ENCODE peak calls at places on chromosomes 5 and 9, in five cellular contexts. H, K, A, S and M are unnamed samples. For H3K4me1, the result is how much of the 10 kb centered on the place peaks cover.

GRCh38 chr5:175862131-175863012 is 9.0 kb upstream of the CPLX2 start:
- DNase-seq in H (no peak), K (no peak), A (no peak), S (no peak), M (no peak)

GRCh38 chr9:81035171-81035570 is 654.2 kb downstream of the TLE1 start:
- DNase-seq in H (no peak), K (no peak), A (no peak), S (peak), M (no peak)

GRCh38 chr5:158739941-158740340 is 359.8 kb downstream of the EBF1 start:
- DNase-seq in H (no peak), K (no peak), A (no peak), S (no peak), M (no peak)

GRCh38 chr5:180090769-180091546 is 19.4 kb upstream of the RNF130 start:
- DNase-seq in H (no peak), K (peak), A (peak), S (peak), M (no peak)

GRCh38 chr5:56962286-56962685 is 10.4 kb upstream of the MIER3 start:
- DNase-seq in H (no peak), K (no peak), A (no peak), S (peak), M (no peak)

GRCh38 chr9:121182976-121183375 is 18.7 kb downstream of the RAB14 start:
- DNase-seq in H (no peak), K (no peak), A (no peak), S (no peak), M (no peak)

GRCh38 chr9:17134396-17134842 is 421 bp upstream of the CNTLN start:
- DNase-seq in H (no peak), K (no peak), A (peak), S (peak), M (no peak)

GRCh38 chr5:18487928-18488480 is 853.7 kb downstream of the TAF11L14 start:
- DNase-seq in H (no peak), K (no peak), A (peak), S (peak), M (no peak)

GRCh38 chr5:34047147-34047546 is 4.1 kb upstream of the C1QTNF3 start:
- DNase-seq in H (no peak), K (no peak), A (no peak), S (no peak), M (no peak)

GRCh38 chr5:90551376-90551775 is 7.2 kb upstream of the ADGRV1 start:
- DNase-seq in H (no peak), K (no peak), A (no peak), S (no peak), M (no peak)

GRCh38 chr5:40627708-40628107 is 52.0 kb upstream of the PTGER4 start:
- DNase-seq in H (no peak), K (no peak), A (no peak), S (peak), M (no peak)

GRCh38 chr5:62778327-62779009 is 199.8 kb downstream of the LRRC70 start:
- DNase-seq in H (no peak), K (no peak), A (no peak), S (peak), M (no peak)

GRCh38 chr9:37033753-37034319 is at the start of gene PAX5:
- DNase-seq in H (no peak), K (no peak), A (no peak), S (no peak), M (no peak)

GRCh38 chr5:79133121-79133656 is 21.6 kb downstream of the BHMT start:
- DNase-seq in H (no peak), K (no peak), A (no peak), S (peak), M (no peak)

GRCh38 chr5:138944527-138945322 is 69.6 kb upstream of the LRRTM2 start:
- DNase-seq in H (no peak), K (no peak), A (peak), S (no peak), M (no peak)

GRCh38 chr9:114988962-114989599 is 58.7 kb upstream of the TNFSF8 start:
- DNase-seq in H (no peak), K (no peak), A (peak), S (peak), M (no peak)

GRCh38 chr9:37364751-37365360 is 57.6 kb upstream of the GRHPR start:
- DNase-seq in H (no peak), K (peak), A (no peak), S (no peak), M (no peak)

GRCh38 chr5:93278876-93279275 is 302.1 kb downstream of the NR2F1-AS1 start:
- DNase-seq in H (no peak), K (no peak), A (no peak), S (peak), M (no peak)

GRCh38 chr9:127181595-127182190 is 59.3 kb upstream of the ANGPTL2 start:
- DNase-seq in H (peak), K (peak), A (peak), S (no peak), M (no peak)

GRCh38 chr9:126423709-126424185 is 97.1 kb downstream of the MVB12B start:
- DNase-seq in H (no peak), K (no peak), A (no peak), S (no peak), M (no peak)

GRCh38 chr5:118558871-118559270 is 429.5 kb downstream of the DTWD2 start:
- DNase-seq in H (no peak), K (no peak), A (no peak), S (no peak), M (no peak)

GRCh38 chr5:148020247-148020646 is 43.5 kb upstream of the SPINK5 start:
- DNase-seq in H (no peak), K (no peak), A (no peak), S (no peak), M (no peak)

GRCh38 chr5:132489871-132490483 is 596 bp downstream of the IRF1 start:
- DNase-seq in H (peak), K (peak), A (peak), S (peak), M (no peak)

GRCh38 chr5:60445427-60445826 is 254.5 kb downstream of the DEPDC1B start:
- DNase-seq in H (no peak), K (no peak), A (no peak), S (no peak), M (no peak)

GRCh38 chr9:99356512-99356971 is 134.5 kb downstream of the SEC61B start:
- DNase-seq in H (no peak), K (peak), A (peak), S (no peak), M (no peak)

GRCh38 chr5:124661317-124662141 is 84.9 kb downstream of the ZNF608 start:
- DNase-seq in H (peak), K (no peak), A (peak), S (peak), M (no peak)

GRCh38 chr5:96297867-96298266 is 135.2 kb downstream of the PCSK1 start:
- DNase-seq in H (no peak), K (no peak), A (peak), S (peak), M (no peak)

GRCh38 chr9:100595391-100596199 is 17.7 kb downstream of the CAVIN4 start:
- DNase-seq in H (no peak), K (no peak), A (no peak), S (peak), M (no peak)

GRCh38 chr5:115379622-115380344 is 83.3 kb upstream of the CCDC112 start:
- DNase-seq in H (no peak), K (peak), A (peak), S (no peak), M (no peak)

GRCh38 chr5:95668728-95669127 is 14.1 kb downstream of the SPATA9 start:
- DNase-seq in H (no peak), K (no peak), A (no peak), S (peak), M (no peak)

GRCh38 chr5:170475269-170476000 is 28.4 kb upstream of the KCNIP1 start:
- DNase-seq in H (no peak), K (no peak), A (no peak), S (no peak), M (no peak)

GRCh38 chr5:33379757-33380156 is 61.0 kb upstream of the TARS1 start:
- DNase-seq in H (no peak), K (no peak), A (no peak), S (peak), M (no peak)

GRCh38 chr9:21616082-21616778 is 134.1 kb upstream of the IFNE start:
- DNase-seq in H (no peak), K (no peak), A (no peak), S (peak), M (no peak)

GRCh38 chr9:68492801-68493200 is 47.9 kb downstream of the TMEM252 start:
- DNase-seq in H (no peak), K (no peak), A (no peak), S (no peak), M (no peak)

GRCh38 chr5:93800988-93801811 is 59.8 kb upstream of the POU5F2 start:
- DNase-seq in H (no peak), K (no peak), A (no peak), S (peak), M (no peak)

GRCh38 chr5:93893050-93893449 is 151.7 kb upstream of the POU5F2 start:
- DNase-seq in H (no peak), K (no peak), A (no peak), S (no peak), M (no peak)

GRCh38 chr5:80082731-80083114 is 47.6 kb downstream of the THBS4 start:
- DNase-seq in H (peak), K (peak), A (peak), S (peak), M (peak)

GRCh38 chr5:9686211-9686610 is 56.1 kb upstream of the TAS2R1 start:
- DNase-seq in H (no peak), K (no peak), A (no peak), S (peak), M (no peak)

GRCh38 chr5:78997090-78997489 is 12.0 kb upstream of the ARSB start:
- DNase-seq in H (no peak), K (no peak), A (no peak), S (no peak), M (no peak)

DNA sequence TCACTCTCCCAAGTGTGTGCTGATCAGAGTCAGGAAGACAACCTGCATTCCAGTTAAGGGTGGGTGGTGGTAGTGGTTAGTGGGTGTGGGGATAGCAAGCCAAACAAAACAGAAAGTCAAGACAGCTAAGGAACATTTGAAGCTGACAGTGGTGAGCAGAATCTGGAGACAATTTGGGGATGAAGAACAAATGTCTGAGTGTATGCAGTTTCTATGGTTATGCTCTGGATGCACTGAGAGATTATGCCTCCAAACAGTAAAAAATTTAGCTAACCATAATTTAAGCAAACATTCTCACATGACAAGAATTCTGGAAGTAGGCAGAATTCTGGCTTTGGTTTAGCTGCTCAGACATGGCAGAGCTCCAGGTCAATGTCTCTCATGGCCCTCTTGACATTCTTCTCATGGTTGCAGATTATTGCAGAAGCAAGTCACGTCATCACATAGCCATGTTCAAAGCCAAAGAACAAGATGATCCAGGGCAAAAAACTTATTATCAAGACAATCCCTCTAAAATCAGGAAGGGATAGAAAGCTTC is 148.7 kb downstream of the LURAP1L start:
- DNase-seq in H (no peak), K (peak), A (peak), S (peak), M (no peak)
- H3K4me1 ChIP-seq in H (under half), K (under half), A (under half), S (under half), M (under half)

GRCh38 chr5:14204011-14204670 is 61.0 kb downstream of the TRIO start:
- DNase-seq in H (no peak), K (no peak), A (no peak), S (peak), M (no peak)

GRCh38 chr5:14200312-14200990 is 57.3 kb downstream of the TRIO start:
- DNase-seq in H (no peak), K (no peak), A (no peak), S (no peak), M (no peak)

GRCh38 chr5:14204785-14205321 is 61.7 kb downstream of the TRIO start:
- DNase-seq in H (peak), K (peak), A (peak), S (peak), M (no peak)

GRCh38 chr5:14201325-14202061 is 58.4 kb downstream of the TRIO start:
- DNase-seq in H (no peak), K (no peak), A (no peak), S (peak), M (no peak)

DNA sequence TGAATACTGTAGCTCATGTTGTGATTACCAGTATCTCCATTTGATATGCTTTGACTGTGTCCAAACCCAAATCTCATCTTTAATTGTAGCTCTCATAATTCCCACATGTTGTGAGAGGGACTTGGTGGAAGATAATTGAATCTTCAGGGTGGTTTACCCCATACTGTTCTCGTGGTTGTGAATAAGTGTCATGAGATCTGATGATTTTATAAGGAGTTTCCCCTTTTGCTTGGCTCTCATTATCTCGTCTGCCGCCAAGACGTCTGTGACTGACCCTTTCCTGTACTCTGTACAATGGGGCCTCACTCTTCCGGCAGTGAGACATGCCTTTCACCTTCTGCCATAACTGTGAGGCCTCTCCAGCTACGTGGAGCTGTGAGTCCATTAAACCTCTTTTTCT is 59.3 kb downstream of the TRIO start:
- DNase-seq in H (no peak), K (peak), A (peak), S (peak), M (no peak)
- H3K4me1 ChIP-seq in H (under half), K (half or more), A (under half), S (under half), M (under half)

GRCh38 chr5:149381986-149382338 is 2.9 kb upstream of the IL17B start:
- DNase-seq in H (peak), K (peak), A (peak), S (peak), M (peak)
- H3K4me1 ChIP-seq in H (under half), K (under half), A (under half), S (under half), M (under half)

DNA sequence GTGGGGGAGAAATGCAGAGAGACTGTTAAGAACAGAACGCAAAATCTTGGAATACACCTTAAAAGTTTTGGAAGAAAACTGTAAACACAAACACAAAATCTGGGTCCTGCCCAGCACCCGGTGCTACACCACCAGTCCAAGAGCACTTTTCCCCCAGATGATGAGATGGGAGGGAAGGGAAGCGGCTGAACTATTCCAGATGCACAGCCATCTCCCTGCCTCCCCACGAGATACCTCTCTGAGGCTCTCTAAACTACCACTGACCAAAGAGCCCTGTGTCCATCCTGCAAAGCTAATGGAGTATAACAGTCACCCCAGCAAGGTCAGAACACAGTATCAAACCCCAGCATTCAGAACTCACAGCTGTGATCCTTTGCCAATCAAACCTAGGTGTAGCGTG is 8.0 kb downstream of the SPARC start:
- DNase-seq in H (no peak), K (no peak), A (no peak), S (peak), M (no peak)
- H3K4me1 ChIP-seq in H (half or more), K (half or more), A (half or more), S (under half), M (under half)

DNA sequence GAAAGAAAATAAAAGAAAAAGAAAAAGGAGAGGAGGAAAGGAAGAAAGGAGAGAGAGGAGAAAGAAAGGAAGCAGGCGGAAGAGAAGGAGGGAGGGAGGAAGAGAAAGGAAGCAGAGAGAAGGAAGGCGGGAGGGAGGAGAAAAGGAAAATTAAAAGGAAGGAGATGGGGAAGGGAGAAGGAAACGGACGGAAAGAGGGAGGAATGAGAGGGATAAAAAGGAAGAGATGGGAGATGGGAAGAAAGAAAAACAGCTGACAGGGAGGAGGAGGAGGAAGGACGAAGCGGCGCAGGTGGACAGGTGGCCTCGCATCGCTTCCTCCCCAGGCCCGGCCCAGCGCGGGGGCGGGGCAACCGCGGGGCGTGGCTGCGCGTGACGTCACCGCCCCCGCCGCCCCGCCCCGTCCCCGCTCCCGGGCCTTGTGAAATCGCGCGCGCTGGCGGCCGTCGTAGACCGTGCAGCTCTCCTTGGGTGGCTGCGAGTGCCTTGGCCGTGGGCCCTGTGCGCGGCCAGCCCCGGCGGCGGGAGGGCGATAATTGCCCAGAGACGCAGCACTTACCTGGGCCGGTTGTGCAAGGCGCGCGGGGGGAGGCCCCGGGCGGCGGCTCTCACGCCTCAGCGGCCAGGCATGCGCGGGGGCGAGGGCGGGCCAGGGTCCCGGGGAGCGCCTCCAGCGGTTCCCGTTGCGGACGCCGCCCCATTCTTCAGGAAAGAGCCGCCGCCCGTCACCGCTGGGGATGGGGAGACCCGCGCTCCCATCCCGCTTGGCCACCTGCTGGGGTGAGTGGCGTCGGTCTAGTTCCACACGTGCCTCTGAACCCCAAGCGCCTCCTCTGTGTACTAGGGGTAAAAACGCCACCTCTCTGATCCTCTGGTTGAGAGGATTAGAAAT is 49.6 kb upstream of the FOXE1 start:
- DNase-seq in H (peak), K (peak), A (peak), S (peak), M (peak)
- H3K4me1 ChIP-seq in H (under half), K (under half), A (under half), S (under half), M (under half)

GRCh38 chr9:23412458-23412857 is 413.6 kb downstream of the ELAVL2 start:
- DNase-seq in H (no peak), K (no peak), A (no peak), S (no peak), M (no peak)
- H3K4me1 ChIP-seq in H (under half), K (under half), A (under half), S (under half), M (under half)

GRCh38 chr9:91485006-91485405 is 61.4 kb upstream of the NFIL3 start:
- DNase-seq in H (no peak), K (no peak), A (no peak), S (no peak), M (no peak)

GRCh38 chr9:91483835-91484234 is 60.2 kb upstream of the NFIL3 start:
- DNase-seq in H (no peak), K (no peak), A (no peak), S (no peak), M (no peak)

GRCh38 chr9:91486699-91487497 is 63.3 kb upstream of the NFIL3 start:
- DNase-seq in H (no peak), K (no peak), A (no peak), S (peak), M (no peak)

GRCh38 chr9:91481971-91482370 is 58.3 kb upstream of the NFIL3 start:
- DNase-seq in H (no peak), K (no peak), A (no peak), S (no peak), M (no peak)

GRCh38 chr9:91483189-91483691 is 59.6 kb upstream of the NFIL3 start:
- DNase-seq in H (no peak), K (no peak), A (no peak), S (peak), M (no peak)
- H3K4me1 ChIP-seq in H (under half), K (under half), A (under half), S (under half), M (under half)

DNA sequence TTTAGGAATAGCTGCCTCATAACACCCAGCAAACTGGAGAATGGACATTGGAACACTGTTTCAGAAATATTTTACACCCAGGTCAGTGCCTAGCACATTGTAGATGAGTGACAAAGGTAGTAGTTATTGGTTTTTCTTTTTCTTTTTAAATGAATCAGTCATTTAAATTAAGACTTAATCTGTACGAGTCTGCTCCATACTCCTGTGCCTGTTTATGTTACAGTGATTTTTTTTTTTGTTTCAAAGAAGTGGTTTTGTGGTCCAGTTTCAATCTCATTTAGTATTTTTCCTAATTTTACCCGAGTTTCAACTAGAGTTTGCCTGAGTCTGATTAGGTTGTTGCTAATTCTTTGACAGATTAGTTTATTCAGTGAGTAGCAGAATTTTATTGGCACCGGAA is 16.2 kb downstream of the LMNB1 start:
- DNase-seq in H (no peak), K (no peak), A (no peak), S (no peak), M (no peak)
- H3K4me1 ChIP-seq in H (under half), K (under half), A (under half), S (under half), M (under half)

GRCh38 chr5:173922527-173922926 is 34.4 kb downstream of the CPEB4 start:
- DNase-seq in H (no peak), K (no peak), A (no peak), S (no peak), M (no peak)
- H3K4me1 ChIP-seq in H (under half), K (half or more), A (half or more), S (under half), M (under half)

GRCh38 chr9:27534658-27535209 is 5.1 kb upstream of the MOB3B start:
- DNase-seq in H (no peak), K (no peak), A (peak), S (no peak), M (no peak)
- H3K4me1 ChIP-seq in H (under half), K (under half), A (under half), S (under half), M (under half)